ENCODE peak calls at places on chromosomes 7 and 10, in five cellular contexts. W, H, A, F and M are unnamed samples.

GRCh38 chr7:94301024-94301588 is 93.6 kb upstream of the COL1A2 start:
- DNase-seq in A (peak), F (peak), W (peak), H (no peak), M (no peak)

GRCh38 chr7:76155938-76156337 is 45.8 kb upstream of the SRRM3 start:
- DNase-seq in F (peak), A (peak), W (no peak), H (no peak), M (no peak)

GRCh38 chr10:34288634-34289033 is 526.5 kb downstream of the PARD3 start:
- DNase-seq in H (no peak), W (no peak), A (no peak), F (no peak), M (no peak)

GRCh38 chr7:138616085-138616484 is 85.1 kb downstream of the SVOPL start:
- DNase-seq in F (no peak), H (no peak), W (no peak), A (no peak), M (no peak)

GRCh38 chr7:41188163-41189130 is 514.4 kb downstream of the INHBA start:
- DNase-seq in W (peak), A (no peak), F (peak), H (no peak), M (peak)

GRCh38 chr10:132330486-132330833 is 1.5 kb upstream of the LRRC27 start:
- DNase-seq in H (no peak), W (no peak), F (no peak), A (no peak), M (no peak)

GRCh38 chr7:138243430-138243829 is 167.2 kb downstream of the AKR1D1 start:
- DNase-seq in F (no peak), A (peak), W (no peak), H (no peak), M (no peak)

GRCh38 chr7:121960678-121961461 is 87.9 kb downstream of the PTPRZ1 start:
- DNase-seq in W (peak), A (no peak), F (peak), H (no peak), M (peak)

GRCh38 chr10:87700031-87700796 is 40.5 kb downstream of the PAPSS2 start:
- DNase-seq in H (no peak), F (no peak), W (no peak), A (no peak), M (peak)

GRCh38 chr7:127995157-127995865 is 35.9 kb downstream of the LRRC4 start:
- DNase-seq in A (no peak), H (no peak), W (no peak), F (peak), M (no peak)

GRCh38 chr10:116721048-116721897 is 21.1 kb downstream of the HSPA12A start:
- DNase-seq in W (no peak), A (no peak), F (no peak), H (no peak), M (no peak)

GRCh38 chr10:12656518-12657142 is 307.3 kb downstream of the CAMK1D start:
- DNase-seq in A (no peak), F (peak), H (peak), W (peak), M (peak)

GRCh38 chr10:79188154-79188763 is 119.5 kb downstream of the ZMIZ1 start:
- DNase-seq in A (no peak), W (no peak), F (no peak), H (no peak), M (no peak)

GRCh38 chr7:1667566-1668485 is 2.3 kb upstream of the ELFN1 start:
- DNase-seq in A (no peak), H (no peak), F (no peak), W (no peak), M (no peak)
- H3K4me3 ChIP-seq in A (peak), H (no peak), F (peak), W (peak), M (peak)

DNA sequence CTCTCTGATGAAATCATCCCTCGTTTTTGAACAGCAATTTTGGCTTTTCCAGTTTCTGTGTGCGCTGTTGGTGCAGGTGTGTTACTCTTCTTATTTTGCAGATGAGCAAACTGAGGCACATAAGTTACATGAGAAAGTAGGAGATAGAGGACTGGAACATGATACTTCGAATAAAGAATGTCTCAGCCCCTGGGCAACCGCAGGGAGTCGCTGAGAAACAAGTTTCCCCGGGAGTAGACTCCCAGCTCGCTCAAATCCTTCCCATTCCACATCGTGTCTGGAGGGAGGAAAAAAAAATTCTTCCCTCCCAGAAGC is 18.0 kb downstream of the MXI1 start:
- DNase-seq in W (no peak), F (no peak), H (no peak), A (no peak), M (no peak)
- H3K4me3 ChIP-seq in W (peak), F (peak), H (peak), A (peak), M (peak)

DNA sequence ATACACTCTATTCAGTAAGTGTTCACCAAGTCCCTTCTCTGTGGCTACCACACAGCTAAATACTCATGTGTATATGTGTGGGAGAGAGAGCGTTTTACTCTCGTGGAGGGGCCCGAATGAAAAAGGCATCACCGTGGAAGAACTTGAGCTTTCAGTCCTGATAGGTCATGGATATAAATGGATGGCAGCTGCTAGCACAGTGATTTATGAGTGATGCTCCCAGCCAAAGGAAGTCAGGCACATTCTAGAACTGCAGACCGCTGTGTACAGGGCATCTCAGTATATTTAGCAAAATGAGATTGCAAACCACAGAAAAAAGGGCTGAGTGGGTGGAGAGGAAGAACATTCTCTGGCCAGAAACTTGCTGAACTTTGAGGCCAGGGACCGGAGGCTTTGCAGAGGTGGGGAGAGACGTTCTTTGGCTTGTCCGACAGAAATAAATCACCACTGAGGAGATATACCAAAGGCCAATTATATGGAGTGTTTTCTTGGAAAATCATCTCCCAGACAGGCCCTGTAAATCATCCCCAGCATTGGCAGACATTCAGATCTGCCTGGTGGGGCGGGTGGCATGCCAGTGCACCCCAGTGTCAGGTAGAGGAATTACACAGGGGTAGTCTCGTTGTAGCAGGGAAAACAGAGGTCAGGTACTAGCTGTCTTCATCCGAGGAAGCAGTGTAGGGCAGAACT is 655.3 kb downstream of the LRMDA start:
- DNase-seq in F (peak), A (no peak), H (peak), W (peak), M (no peak)
- H3K4me3 ChIP-seq in F (no peak), A (no peak), H (no peak), W (no peak), M (no peak)

DNA sequence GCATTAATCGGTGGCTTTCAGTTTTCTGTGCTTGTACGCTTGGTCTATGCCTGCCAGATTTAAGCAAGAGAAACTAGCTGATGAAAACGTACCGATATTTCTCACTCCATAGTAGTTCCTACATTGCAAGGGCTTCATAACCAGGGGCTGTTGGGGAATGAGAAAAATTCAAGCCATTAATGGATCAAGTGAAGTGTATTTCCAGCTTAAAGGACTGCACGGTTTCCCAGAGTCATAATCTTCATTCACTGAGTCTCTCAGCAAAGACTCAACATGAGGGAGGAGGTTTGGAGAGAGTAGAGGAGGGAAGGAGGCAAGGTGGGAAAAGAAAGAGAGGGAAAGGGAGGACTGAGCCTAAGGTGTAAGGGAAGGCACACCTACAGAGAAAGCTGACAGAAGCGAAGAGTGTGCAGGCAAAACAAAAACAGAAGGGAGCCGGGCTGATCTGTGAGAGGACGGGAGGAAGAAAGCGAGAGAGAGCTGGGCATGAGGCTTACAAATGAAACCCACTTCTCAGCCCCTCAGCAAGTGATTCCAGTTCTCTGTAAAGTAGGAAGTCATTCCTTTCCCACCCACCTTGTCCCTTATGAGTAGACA is 622 bp downstream of the GIMAP2 start:
- DNase-seq in F (no peak), H (peak), A (no peak), W (no peak), M (no peak)
- H3K4me3 ChIP-seq in F (peak), H (peak), A (peak), W (no peak), M (peak)

GRCh38 chr10:91629715-91630549 is 2.9 kb downstream of the PPP1R3C start:
- DNase-seq in H (no peak), F (no peak), W (no peak), A (no peak), M (no peak)
- H3K4me3 ChIP-seq in H (no peak), F (peak), W (no peak), A (peak), M (peak)

GRCh38 chr10:71975087-71975890 is 11.1 kb downstream of the CHST3 start:
- DNase-seq in A (peak), H (no peak), F (no peak), W (no peak), M (no peak)
- H3K4me3 ChIP-seq in A (peak), H (no peak), F (no peak), W (no peak), M (no peak)

GRCh38 chr10:102648889-102649752 is 4.8 kb downstream of the TRIM8 start:
- DNase-seq in H (peak), A (peak), W (no peak), F (no peak), M (no peak)

GRCh38 chr10:102645741-102646609 is 1.7 kb downstream of the TRIM8 start:
- DNase-seq in W (peak), H (peak), F (peak), A (peak), M (peak)

GRCh38 chr10:102646610-102647432 is 2.5 kb downstream of the TRIM8 start:
- DNase-seq in W (no peak), F (no peak), A (no peak), H (peak), M (no peak)

GRCh38 chr10:102648269-102648888 is 4.1 kb downstream of the TRIM8 start:
- DNase-seq in F (no peak), H (no peak), W (no peak), A (no peak), M (no peak)

GRCh38 chr10:102647433-102648268 is 3.4 kb downstream of the TRIM8 start:
- DNase-seq in A (no peak), H (peak), W (no peak), F (no peak), M (no peak)
- H3K4me3 ChIP-seq in A (peak), H (peak), W (peak), F (peak), M (peak)

DNA sequence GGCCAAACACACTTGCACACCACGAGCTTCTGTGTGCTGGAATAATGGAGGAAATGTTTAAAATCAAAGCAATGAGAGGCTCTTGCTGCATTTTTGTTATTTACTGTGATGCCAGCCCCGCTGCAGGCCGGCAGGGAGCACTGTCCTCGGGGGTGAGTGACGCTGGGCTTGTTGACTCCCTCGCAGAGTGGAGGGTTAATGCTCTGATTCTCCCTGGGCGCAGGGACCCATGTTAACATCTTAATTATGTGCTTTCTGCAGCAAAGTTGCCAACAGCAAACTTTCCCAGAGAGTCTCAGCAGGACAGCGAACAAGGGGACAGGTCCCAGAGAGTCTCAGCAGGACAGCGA is 22.9 kb downstream of the SCART1 start:
- DNase-seq in H (no peak), A (no peak), F (no peak), W (no peak), M (no peak)
- H3K4me3 ChIP-seq in H (no peak), A (no peak), F (no peak), W (no peak), M (no peak)